ENCODE peak calls at places on chromosomes 6 and 20, in seven cellular contexts. Q is stomach, A is K562, T is upper lobe of right lung, R is fibroblast of lung, Z is mucosa of descending colon, N is uterus. X is an unnamed sample.

GRCh38 chr20:53579266-53579580 is 14.4 kb downstream of the ZNF217 start:
- DNase-seq in Q (peak; percentile 16), A (no peak), T (no peak), R (no peak), Z (peak; percentile 55), N (no peak), X (no peak)

GRCh38 chr6:39357998-39358686 is 35.6 kb upstream of the KCNK16 start:
- DNase-seq in Q (peak; percentile 67), A (no peak), T (no peak), R (peak; percentile 82), Z (peak; percentile 65), N (no peak), X (no peak)

GRCh38 chr6:67594366-67594765 is 1040.7 kb upstream of the ADGRB3 start:
- DNase-seq in Q (no peak), A (no peak), T (no peak), R (no peak), Z (no peak), N (no peak), X (no peak)

GRCh38 chr20:50190251-50191064 is at the start of gene CEBPB:
- DNase-seq in Q (peak; percentile 94), A (peak; percentile 96), T (peak; percentile 96), R (peak; percentile 93), Z (peak; percentile 91), N (peak; percentile 94), X (no peak)

GRCh38 chr6:22015944-22016343 is 280.9 kb downstream of the PRL start:
- DNase-seq in Q (no peak), A (peak; percentile 46), T (no peak), R (no peak), Z (no peak), N (no peak), X (no peak)

GRCh38 chr6:34610819-34611477 is 54.8 kb upstream of the SPDEF start:
- DNase-seq in Q (peak; percentile 32), A (peak; percentile 62), T (no peak), R (peak; percentile 91), Z (no peak), N (no peak), X (peak; percentile 51)

GRCh38 chr6:81787313-81788068 is 35.0 kb upstream of the TENT5A start:
- DNase-seq in Q (no peak), A (no peak), T (no peak), R (peak; percentile 66), Z (no peak), N (no peak), X (no peak)

GRCh38 chr6:63805808-63806572 is 170.4 kb downstream of the PHF3 start:
- DNase-seq in Q (no peak), A (no peak), T (no peak), R (peak; percentile 92), Z (no peak), N (no peak), X (peak; percentile 92)

GRCh38 chr20:48632017-48632824 is 195.6 kb downstream of the PREX1 start:
- DNase-seq in Q (no peak), A (no peak), T (no peak), R (no peak), Z (no peak), N (no peak), X (no peak)

GRCh38 chr20:46583411-46584214 is 33.2 kb upstream of the OCSTAMP start:
- DNase-seq in Q (no peak), A (no peak), T (no peak), R (no peak), Z (no peak), N (no peak), X (no peak)

GRCh38 chr6:52549428-52549827 is 27.4 kb downstream of the TRAM2 start:
- DNase-seq in Q (no peak), A (no peak), T (no peak), R (no peak), Z (no peak), N (no peak), X (no peak)

GRCh38 chr6:167761794-167762258 is 64.9 kb upstream of the AFDN start:
- DNase-seq in Q (no peak), A (no peak), T (no peak), R (no peak), Z (no peak), N (no peak), X (no peak)

GRCh38 chr6:142871910-142872331 is 73.1 kb downstream of the HIVEP2 start:
- DNase-seq in Q (no peak), A (no peak), T (no peak), R (peak; percentile 84), Z (peak; percentile 72), N (no peak), X (no peak)

GRCh38 chr6:25833136-25833535 is 1.3 kb upstream of the SLC17A1 start:
- DNase-seq in Q (no peak), A (no peak), T (no peak), R (no peak), Z (no peak), N (no peak), X (no peak)

GRCh38 chr6:33432546-33432945 is 12.7 kb downstream of the SYNGAP1 start:
- DNase-seq in Q (no peak), A (no peak), T (no peak), R (no peak), Z (no peak), N (no peak), X (no peak)

GRCh38 chr6:33431880-33432541 is 12.1 kb downstream of the SYNGAP1 start:
- DNase-seq in Q (no peak), A (no peak), T (no peak), R (no peak), Z (no peak), N (no peak), X (no peak)

GRCh38 chr6:33430991-33431879 is 11.4 kb downstream of the SYNGAP1 start:
- DNase-seq in Q (peak; percentile 43), A (peak; percentile 94), T (no peak), R (peak; percentile 53), Z (peak; percentile 65), N (peak; percentile 79), X (no peak)

GRCh38 chr6:33433560-33434191 is 13.8 kb downstream of the SYNGAP1 start:
- DNase-seq in Q (no peak), A (no peak), T (no peak), R (peak; percentile 61), Z (no peak), N (peak; percentile 57), X (no peak)

DNA sequence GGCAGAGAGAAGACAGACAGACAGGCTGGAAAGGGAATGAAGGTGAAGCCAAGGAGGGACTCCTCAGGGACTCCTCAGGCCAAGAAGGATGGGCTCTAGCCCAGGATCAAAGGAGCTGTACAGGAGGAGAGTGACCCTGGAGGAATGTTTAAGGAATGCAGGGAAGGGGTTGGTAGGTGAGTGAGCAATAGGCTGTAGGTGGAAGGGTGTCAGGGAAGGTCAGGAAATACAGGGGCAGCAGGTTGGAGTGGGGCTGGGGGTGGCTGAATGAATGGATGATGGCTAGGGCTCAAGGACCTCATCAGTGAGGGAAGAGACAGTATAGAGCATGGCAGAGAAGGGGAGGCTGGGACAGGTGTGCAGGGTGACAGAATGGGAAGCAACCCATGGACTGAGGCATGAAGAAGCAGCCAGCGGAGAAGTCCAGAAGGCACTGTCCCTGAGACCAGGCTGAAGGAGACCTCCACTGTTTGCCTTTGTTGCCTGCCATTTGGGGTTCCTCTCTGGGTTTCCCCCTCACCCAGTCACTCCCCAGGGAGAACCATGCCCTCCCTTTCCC is 13.2 kb downstream of the SYNGAP1 start:
- DNase-seq in Q (no peak), A (no peak), T (no peak), R (no peak), Z (no peak), N (no peak), X (no peak)
- H3K4me1 ChIP-seq in Q (peaks cover 57% of the 10 kb centered on the region), A (peaks cover 35% of the 10 kb centered on the region), T (peaks cover 35% of the 10 kb centered on the region), R (peaks cover 22% of the 10 kb centered on the region), Z (peaks cover 5% of the 10 kb centered on the region), N (peaks cover 22% of the 10 kb centered on the region), X (peaks cover 28% of the 10 kb centered on the region)

GRCh38 chr20:44600301-44600700 is 17.9 kb downstream of the PKIG start:
- DNase-seq in Q (no peak), A (no peak), T (no peak), R (no peak), Z (no peak), N (no peak), X (no peak)

GRCh38 chr20:44597516-44597915 is 15.1 kb downstream of the PKIG start:
- DNase-seq in Q (no peak), A (no peak), T (no peak), R (no peak), Z (no peak), N (no peak), X (no peak)

GRCh38 chr20:44599715-44600114 is 17.3 kb downstream of the PKIG start:
- DNase-seq in Q (no peak), A (no peak), T (no peak), R (no peak), Z (no peak), N (no peak), X (no peak)

GRCh38 chr20:44597930-44598329 is 15.6 kb downstream of the PKIG start:
- DNase-seq in Q (no peak), A (no peak), T (no peak), R (no peak), Z (no peak), N (no peak), X (no peak)

DNA sequence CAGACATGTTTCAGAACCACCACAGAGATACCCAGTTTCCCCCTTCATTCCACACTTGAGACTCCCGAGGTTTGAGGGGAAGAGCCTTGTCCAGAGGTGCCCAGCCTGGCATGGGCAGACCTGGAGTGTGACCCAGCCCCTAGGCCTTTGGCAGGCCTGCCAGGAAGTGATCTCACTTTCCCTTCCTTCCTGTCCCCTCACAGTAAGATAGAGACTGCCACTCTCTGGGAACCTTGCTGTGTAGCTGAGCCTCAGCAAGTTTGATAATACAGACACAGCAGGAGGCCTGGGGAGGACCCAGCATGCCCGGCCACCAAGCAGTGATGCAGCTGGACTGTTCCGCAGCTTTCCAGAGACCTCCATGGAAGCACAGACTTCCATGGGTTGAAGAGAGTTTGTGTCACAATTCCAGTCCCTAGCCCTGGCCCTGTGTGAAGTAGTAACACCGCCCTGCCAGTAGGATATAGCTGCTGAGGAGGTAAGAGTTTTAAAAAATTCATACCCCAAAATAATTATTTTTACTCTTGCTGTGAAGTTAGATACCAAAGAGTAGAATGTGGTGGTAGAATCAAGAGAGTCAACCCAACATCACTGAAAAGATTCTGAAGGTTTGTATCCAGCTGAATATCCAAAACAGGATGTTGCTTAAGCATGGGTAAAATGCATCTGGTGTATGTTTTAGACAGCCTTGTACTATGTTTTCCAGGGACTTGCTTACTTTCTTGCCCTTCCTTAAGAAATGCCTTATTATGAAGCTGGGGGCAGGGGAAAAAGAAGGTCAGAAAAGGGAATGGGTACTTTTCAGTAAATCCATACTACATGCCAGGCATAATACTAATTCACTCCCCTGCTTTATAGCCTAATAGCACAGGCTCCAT is 16.3 kb downstream of the PKIG start:
- DNase-seq in Q (no peak), A (no peak), T (no peak), R (peak; percentile 28), Z (no peak), N (no peak), X (no peak)
- TF ChIP-seq CTCF in Q (no peak), A (no peak), T (peak; percentile 8), R (no peak), Z (no peak), N (no peak), X (no peak)

DNA sequence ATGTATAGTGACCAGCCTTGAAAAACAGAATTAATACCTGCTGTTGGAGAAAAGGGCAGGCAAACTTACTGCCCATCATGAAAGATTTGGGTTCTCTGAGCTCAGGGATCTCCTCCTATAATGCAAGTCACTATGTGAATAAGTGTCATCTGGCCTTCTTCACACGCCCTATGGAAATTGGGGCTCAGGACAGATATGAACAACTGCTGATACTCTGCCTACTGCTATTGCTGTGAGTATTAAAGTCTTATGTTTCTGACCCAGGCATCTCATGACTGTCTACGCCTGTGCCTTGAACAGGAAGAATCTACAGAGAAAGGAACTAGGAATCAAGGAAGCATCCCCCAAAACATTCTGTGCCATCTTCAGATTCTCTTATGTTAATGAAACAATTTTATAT is 226.1 kb downstream of the SOD2 start:
- DNase-seq in Q (no peak), A (no peak), T (no peak), R (no peak), Z (no peak), N (no peak), X (no peak)
- H3K4me1 ChIP-seq in Q (no peaks in the 10 kb centered on the region), A (no peaks in the 10 kb centered on the region), T (no peaks in the 10 kb centered on the region), R (no peaks in the 10 kb centered on the region), Z (no peaks in the 10 kb centered on the region), N (no peaks in the 10 kb centered on the region), X (no peaks in the 10 kb centered on the region)

GRCh38 chr6:37021356-37022129 is 16.1 kb downstream of the FGD2 start:
- DNase-seq in Q (no peak), A (peak; percentile 74), T (no peak), R (peak; percentile 62), Z (peak; percentile 37), N (no peak), X (no peak)
- TF ChIP-seq CTCF in Q (no peak), A (peak; percentile 91), T (peak; percentile 20), R (peak; percentile 63), Z (no peak), N (peak; percentile 18), X (peak; percentile 75)